ENCODE peak calls at places on chromosomes 6 and 20, in seven cellular contexts. Y is HepG2, B is H1, U is HCT116, E is K562, T is SK-N-SH, G is GM12878. I is an unnamed sample.

GRCh38 chr6:141321486-141322347 is 811.0 kb upstream of the GJE1 start:
- DNase-seq in Y (no peak), B (no peak), U (no peak), E (no peak), T (no peak), G (no peak), I (no peak)

GRCh38 chr6:82006027-82006738 is 241.4 kb downstream of the IBTK start:
- DNase-seq in Y (peak; percentile 57), B (peak; percentile 46), U (no peak), E (no peak), T (peak; percentile 7), G (no peak), I (peak; percentile 47)

GRCh38 chr20:50092436-50092835 is 20.5 kb downstream of the UBE2V1 start:
- DNase-seq in Y (no peak), B (no peak), U (no peak), E (no peak), T (no peak), G (no peak), I (no peak)

GRCh38 chr20:2914160-2914559 is 40.9 kb downstream of the PTPRA start:
- DNase-seq in Y (peak; percentile 71), B (no peak), U (no peak), E (no peak), T (no peak), G (no peak), I (peak; percentile 67)

GRCh38 chr20:34744847-34745246 is 40.7 kb downstream of the TP53INP2 start:
- DNase-seq in Y (no peak), B (no peak), U (no peak), E (no peak), T (no peak), G (no peak), I (no peak)

GRCh38 chr20:35837577-35838195 is 65.9 kb downstream of the PHF20 start:
- DNase-seq in Y (no peak), B (no peak), U (no peak), E (no peak), T (no peak), G (no peak), I (no peak)

GRCh38 chr6:107670792-107671199 is 153.3 kb downstream of the SCML4 start:
- DNase-seq in Y (no peak), B (no peak), U (no peak), E (no peak), T (peak; percentile 87), G (peak; percentile 66), I (no peak)

GRCh38 chr6:80636689-80637088 is 530.2 kb downstream of the BCKDHB start:
- DNase-seq in Y (no peak), B (no peak), U (no peak), E (no peak), T (no peak), G (no peak), I (no peak)

GRCh38 chr6:167469655-167470054 is 144.8 kb downstream of the TTLL2 start:
- DNase-seq in Y (no peak), B (no peak), U (no peak), E (no peak), T (no peak), G (no peak), I (no peak)

GRCh38 chr20:62025394-62025793 is 40.3 kb downstream of the TAF4 start:
- DNase-seq in Y (no peak), B (no peak), U (no peak), E (no peak), T (no peak), G (no peak), I (no peak)

GRCh38 chr20:32687180-32687532 is 13.4 kb upstream of the C20orf203 start:
- DNase-seq in Y (no peak), B (no peak), U (no peak), E (no peak), T (no peak), G (no peak), I (no peak)

GRCh38 chr20:32681175-32682084 is 7.7 kb upstream of the C20orf203 start:
- DNase-seq in Y (no peak), B (peak; percentile 67), U (no peak), E (peak; percentile 84), T (peak; percentile 54), G (no peak), I (no peak)

GRCh38 chr20:32686530-32687179 is 12.9 kb upstream of the C20orf203 start:
- DNase-seq in Y (no peak), B (no peak), U (no peak), E (no peak), T (no peak), G (no peak), I (no peak)

GRCh38 chr20:32682508-32682987 is 8.8 kb upstream of the C20orf203 start:
- DNase-seq in Y (no peak), B (no peak), U (no peak), E (peak; percentile 44), T (no peak), G (no peak), I (no peak)

GRCh38 chr20:32685541-32686529 is 12.1 kb upstream of the C20orf203 start:
- DNase-seq in Y (peak; percentile 100), B (no peak), U (no peak), E (peak; percentile 25), T (peak; percentile 52), G (no peak), I (no peak)
- TF ChIP-seq JUND in Y (peak; percentile 40), B (no peak), U (no peak), E (peak; percentile 59), T (peak; percentile 26), G (no peak), I (no peak)

GRCh38 chr20:13800728-13801134 is 15.9 kb downstream of the NDUFAF5 start:
- DNase-seq in Y (peak; percentile 89), B (no peak), U (no peak), E (no peak), T (peak; percentile 67), G (no peak), I (peak; percentile 33)
- TF ChIP-seq JUND in Y (no peak), B (no peak), U (no peak), E (no peak), T (peak; percentile 13), G (no peak), I (no peak)

DNA sequence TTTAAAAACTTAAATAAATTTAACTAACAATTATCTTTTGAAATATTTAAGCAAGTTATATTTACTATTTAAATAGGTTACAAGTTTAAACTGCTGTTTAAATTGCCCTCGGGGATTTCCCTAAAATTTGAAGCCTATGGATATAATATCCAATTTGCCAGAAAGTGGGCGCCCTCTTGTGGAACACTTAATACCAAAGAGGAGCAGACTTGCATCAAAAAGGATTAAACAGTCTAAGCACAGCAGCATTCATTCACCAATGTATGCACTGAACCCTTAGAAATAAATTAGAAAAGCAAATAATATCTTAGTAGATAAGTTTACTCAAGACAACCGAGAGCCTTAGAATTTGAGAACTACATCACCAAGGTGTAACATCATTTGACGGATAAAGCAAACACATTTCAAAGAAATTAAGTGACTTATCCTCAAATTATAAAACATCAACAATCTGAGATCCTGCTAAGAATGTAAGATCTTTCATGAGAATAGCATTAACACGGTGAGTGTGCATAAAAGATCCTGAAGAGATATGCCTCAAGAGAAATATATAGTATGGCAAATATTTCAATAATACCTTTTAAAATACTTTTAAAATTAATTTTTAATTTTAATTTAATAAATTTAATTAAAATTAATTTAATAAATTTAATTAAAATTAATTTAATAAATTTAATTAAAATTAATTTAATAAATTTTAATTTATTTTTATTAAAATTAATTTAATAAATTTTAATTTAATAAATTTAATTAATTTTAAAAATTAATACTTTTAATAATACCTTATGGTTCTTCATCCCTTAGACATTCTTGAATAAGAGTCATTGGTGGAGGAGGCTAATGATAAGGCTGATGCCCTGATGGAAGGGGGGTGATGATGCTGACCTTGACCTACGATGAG is 11.5 kb upstream of the MEP1A start:
- DNase-seq in Y (peak; percentile 67), B (no peak), U (peak; percentile 58), E (peak; percentile 51), T (peak; percentile 31), G (no peak), I (peak; percentile 42)
- TF ChIP-seq JUND in Y (no peak), B (no peak), U (no peak), E (no peak), T (no peak), G (no peak), I (no peak)

GRCh38 chr6:137040393-137040792 is 4.4 kb downstream of the IL20RA start:
- DNase-seq in Y (no peak), B (no peak), U (no peak), E (no peak), T (no peak), G (no peak), I (no peak)

GRCh38 chr6:137043710-137044365 is 927 bp downstream of the IL20RA start:
- DNase-seq in Y (no peak), B (no peak), U (no peak), E (no peak), T (no peak), G (no peak), I (peak; percentile 68)

GRCh38 chr6:137045221-137045789 is 540 bp upstream of the IL20RA start:
- DNase-seq in Y (no peak), B (no peak), U (no peak), E (no peak), T (no peak), G (no peak), I (peak; percentile 74)

GRCh38 chr6:137046871-137047412 is 2.2 kb upstream of the IL20RA start:
- DNase-seq in Y (no peak), B (no peak), U (no peak), E (no peak), T (no peak), G (no peak), I (no peak)

GRCh38 chr6:137044366-137045220 is at the start of gene IL20RA:
- DNase-seq in Y (no peak), B (peak; percentile 72), U (no peak), E (no peak), T (peak; percentile 87), G (no peak), I (peak; percentile 87)
- TF ChIP-seq JUND in Y (no peak), B (no peak), U (no peak), E (no peak), T (no peak), G (no peak), I (no peak)

DNA sequence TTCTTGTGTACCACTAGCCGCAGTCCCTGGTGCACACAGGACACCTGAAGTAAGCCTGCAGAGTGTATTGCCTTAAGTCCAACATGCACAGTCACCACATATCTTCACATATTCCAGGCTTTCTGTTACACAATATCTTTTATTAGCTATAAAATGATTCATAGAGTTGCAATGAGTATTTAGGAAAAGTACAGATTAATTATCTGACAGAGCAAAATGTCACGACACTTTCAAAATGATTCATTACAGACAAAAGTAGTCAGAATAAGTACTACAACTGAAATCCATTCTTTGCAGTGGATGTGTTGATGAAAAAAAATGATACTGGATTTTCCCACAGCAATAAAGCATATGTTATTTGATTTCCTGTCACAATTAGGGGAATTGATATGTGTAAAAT is 199.5 kb upstream of the ASCC3 start:
- DNase-seq in Y (no peak), B (no peak), U (no peak), E (no peak), T (no peak), G (no peak), I (no peak)
- TF ChIP-seq JUND in Y (no peak), B (no peak), U (no peak), E (no peak), T (no peak), G (no peak), I (no peak)

DNA sequence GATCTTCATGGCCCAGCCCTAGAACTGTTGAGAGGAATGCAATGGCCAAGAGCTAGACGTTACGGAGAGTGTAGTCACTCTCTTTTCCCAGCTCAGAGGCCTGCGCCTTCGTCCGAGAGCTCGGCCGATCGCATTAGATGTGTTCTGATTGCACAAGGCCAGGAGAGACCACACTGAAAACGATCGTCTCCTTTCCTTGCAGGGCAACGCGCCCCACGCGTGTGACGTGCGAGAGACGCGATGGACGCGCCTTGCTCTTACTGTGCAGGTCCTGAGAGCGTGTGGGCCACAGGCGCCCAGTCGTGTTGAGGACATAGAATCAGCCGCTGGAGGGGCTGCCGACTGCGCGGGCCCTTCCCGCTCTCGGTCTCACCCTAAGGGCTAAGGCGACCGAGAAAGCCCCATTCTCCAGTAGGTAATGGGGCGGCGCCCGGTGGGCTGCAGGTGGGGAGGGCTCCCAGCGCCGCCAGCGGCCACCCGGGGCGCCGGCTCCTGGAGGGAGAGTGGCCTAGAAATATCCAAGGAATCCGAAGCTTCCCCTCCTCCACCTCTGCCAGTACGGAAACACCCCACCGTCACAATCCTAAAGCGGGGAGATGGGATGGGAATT is 26.9 kb downstream of the TFAP2B start:
- DNase-seq in Y (no peak), B (peak; percentile 73), U (no peak), E (no peak), T (no peak), G (no peak), I (no peak)
- TF ChIP-seq JUND in Y (no peak), B (no peak), U (no peak), E (no peak), T (no peak), G (no peak), I (no peak)

I was measured in T47D.